ENCODE peak calls at places on chromosomes 6 and 20, in ten cellular contexts. O, B, U, P, Q, V, E, C, N and G are unnamed samples.

GRCh38 chr6:157368359-157369049 is 12.5 kb upstream of the ZDHHC14 start:
- DNase-seq in O (no peak), B (no peak), U (no peak), P (no peak), Q (no peak), V (no peak), E (no peak), C (no peak), N (no peak), G (no peak)

GRCh38 chr6:143940011-143940597 is 68.0 kb downstream of the PLAGL1 start:
- DNase-seq in O (no peak), B (peak; percentile 56), U (no peak), P (peak; percentile 64), Q (peak; percentile 46), V (no peak), E (no peak), C (peak; percentile 58), N (no peak), G (peak; percentile 35)

GRCh38 chr6:121896771-121897170 is 461.3 kb downstream of the GJA1 start:
- DNase-seq in O (no peak), B (no peak), U (no peak), P (no peak), Q (no peak), V (no peak), E (no peak), C (no peak), N (no peak), G (no peak)

GRCh38 chr20:3706774-3707507 is 5.5 kb downstream of the SIGLEC1 start:
- DNase-seq in O (no peak), B (peak; percentile 30), U (no peak), P (peak; percentile 21), Q (peak; percentile 51), V (peak; percentile 54), E (no peak), C (no peak), N (peak; percentile 88), G (no peak)

GRCh38 chr6:10617008-10617696 is 77.3 kb downstream of the C6orf52 start:
- DNase-seq in O (no peak), B (no peak), U (peak; percentile 40), P (no peak), Q (no peak), V (no peak), E (peak; percentile 81), C (no peak), N (no peak), G (no peak)

GRCh38 chr6:168565112-168565511 is 124.1 kb downstream of the SMOC2 start:
- DNase-seq in O (no peak), B (no peak), U (no peak), P (no peak), Q (no peak), V (no peak), E (no peak), C (no peak), N (no peak), G (no peak)

GRCh38 chr6:32703347-32703746 is 36.9 kb upstream of the HLA-DQB1 start:
- DNase-seq in O (no peak), B (no peak), U (no peak), P (no peak), Q (no peak), V (no peak), E (no peak), C (no peak), N (no peak), G (no peak)

GRCh38 chr6:151679081-151679480 is 128.4 kb upstream of the ESR1 start:
- DNase-seq in O (no peak), B (peak; percentile 97), U (no peak), P (peak; percentile 21), Q (peak; percentile 70), V (no peak), E (no peak), C (peak; percentile 54), N (peak; percentile 64), G (peak; percentile 91)

DNA sequence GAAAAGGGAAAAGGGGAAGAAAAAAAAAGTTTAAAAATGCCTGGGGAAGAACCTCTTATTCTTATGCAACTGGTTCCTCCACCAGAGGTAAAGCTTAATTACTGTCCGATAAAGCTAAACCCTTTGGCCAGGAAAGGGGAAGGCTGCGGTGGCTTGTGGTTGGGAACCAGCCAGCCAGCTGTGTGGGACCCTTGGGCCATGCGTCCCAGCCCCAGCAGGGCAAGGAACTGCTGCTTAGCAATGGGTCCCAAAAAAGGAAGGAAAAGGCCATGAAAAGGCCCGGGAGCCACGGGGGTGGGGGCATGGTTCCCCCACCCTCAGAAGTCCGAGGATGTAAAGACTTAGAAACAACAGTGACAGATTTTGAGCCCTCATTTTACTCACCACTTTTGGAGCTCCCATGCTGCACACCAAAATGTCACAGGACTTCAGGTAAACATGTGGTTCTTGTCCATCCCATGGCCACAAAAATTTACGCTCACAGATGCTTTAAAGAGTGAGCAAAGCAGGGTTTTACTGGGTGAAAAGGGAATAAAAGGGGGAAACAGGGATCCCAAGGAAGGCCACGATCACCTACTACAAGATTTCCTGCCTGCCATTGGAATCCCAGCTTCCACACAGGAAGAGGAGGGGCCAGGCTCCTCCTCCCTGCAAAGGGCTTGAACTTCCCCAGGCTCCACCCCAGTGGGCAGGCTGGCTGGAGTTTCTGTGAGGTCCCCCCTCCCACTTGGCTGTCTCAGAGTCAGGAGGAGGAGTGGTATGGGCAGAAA is 1234.7 kb upstream of the GJE1 start:
- DNase-seq in O (no peak), B (no peak), U (no peak), P (no peak), Q (no peak), V (peak; percentile 44), E (peak; percentile 59), C (no peak), N (no peak), G (no peak)
- H3K4me3 ChIP-seq in O (no peak overlapping the region), B (no peak overlapping the region), U (no peak overlapping the region), P (no peak overlapping the region), Q (peak overlapping the region; percentile 11), V (peak overlapping the region; percentile 9), E (peak overlapping the region; percentile 0), C (no peak overlapping the region), N (no peak overlapping the region), G (no peak overlapping the region)

GRCh38 chr20:61189534-61189933 is 62.5 kb upstream of the CDH4 start:
- DNase-seq in O (no peak), B (no peak), U (no peak), P (no peak), Q (no peak), V (no peak), E (no peak), C (no peak), N (no peak), G (no peak)

GRCh38 chr20:61186771-61187170 is 65.3 kb upstream of the CDH4 start:
- DNase-seq in O (no peak), B (peak; percentile 35), U (no peak), P (peak; percentile 13), Q (peak; percentile 16), V (no peak), E (no peak), C (peak; percentile 33), N (no peak), G (no peak)

GRCh38 chr20:61184194-61184593 is 67.9 kb upstream of the CDH4 start:
- DNase-seq in O (no peak), B (no peak), U (no peak), P (no peak), Q (no peak), V (no peak), E (no peak), C (no peak), N (no peak), G (no peak)

GRCh38 chr20:61185181-61185580 is 66.9 kb upstream of the CDH4 start:
- DNase-seq in O (no peak), B (no peak), U (no peak), P (no peak), Q (no peak), V (no peak), E (no peak), C (no peak), N (no peak), G (no peak)

DNA sequence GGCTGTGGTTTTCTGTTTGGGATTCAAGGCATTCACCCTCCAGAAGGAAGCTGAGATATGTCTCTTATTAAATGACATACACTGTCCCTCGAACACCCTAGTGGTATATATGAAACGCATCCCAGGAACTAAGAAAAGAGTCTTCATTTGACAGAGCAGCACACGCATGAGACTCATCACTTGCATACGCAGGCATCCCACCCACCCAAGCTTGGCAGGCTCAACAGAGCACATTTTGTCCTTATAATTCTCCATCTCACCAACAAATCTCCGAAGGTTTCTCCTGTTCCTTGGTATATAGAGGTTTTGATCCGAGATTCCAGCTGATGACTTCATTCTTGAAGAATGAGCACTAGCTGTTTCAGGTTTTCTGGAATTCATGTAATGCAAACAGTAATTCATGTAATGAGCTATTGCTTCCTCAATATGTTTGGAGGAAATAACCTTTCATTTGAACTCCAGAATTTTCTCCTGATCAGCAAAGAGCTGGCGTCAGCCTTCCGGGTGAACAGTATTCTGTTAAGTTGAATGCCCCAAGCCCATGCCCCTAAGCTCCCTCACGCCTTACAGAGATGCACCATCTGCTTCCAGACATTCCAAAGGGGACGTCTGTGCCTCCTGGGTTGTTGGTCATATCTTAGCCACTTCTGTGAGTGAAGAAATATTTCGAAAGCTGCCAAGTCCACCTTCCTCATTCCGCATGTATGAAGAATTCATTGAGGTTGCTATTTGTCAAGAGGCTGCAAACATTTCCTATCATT is 66.0 kb upstream of the CDH4 start:
- DNase-seq in O (no peak), B (peak; percentile 98), U (no peak), P (peak; percentile 76), Q (peak; percentile 82), V (no peak), E (no peak), C (peak; percentile 90), N (no peak), G (peak; percentile 87)
- TF ChIP-seq CTCF in O (no peak), B (peak; percentile 20), U (no peak), P (peak; percentile 5), Q (no peak), V (no peak), E (no peak), C (no peak), N (no peak), G (no peak)

GRCh38 chr6:16414205-16414604 is 175.8 kb downstream of the GMPR start:
- DNase-seq in O (no peak), B (no peak), U (no peak), P (peak; percentile 38), Q (peak; percentile 44), V (no peak), E (no peak), C (peak; percentile 41), N (no peak), G (no peak)
- H3K4me3 ChIP-seq in O (no peak overlapping the region), B (no peak overlapping the region), U (no peak overlapping the region), P (no peak overlapping the region), Q (no peak overlapping the region), V (no peak overlapping the region), E (no peak overlapping the region), C (no peak overlapping the region), N (no peak overlapping the region), G (no peak overlapping the region)

DNA sequence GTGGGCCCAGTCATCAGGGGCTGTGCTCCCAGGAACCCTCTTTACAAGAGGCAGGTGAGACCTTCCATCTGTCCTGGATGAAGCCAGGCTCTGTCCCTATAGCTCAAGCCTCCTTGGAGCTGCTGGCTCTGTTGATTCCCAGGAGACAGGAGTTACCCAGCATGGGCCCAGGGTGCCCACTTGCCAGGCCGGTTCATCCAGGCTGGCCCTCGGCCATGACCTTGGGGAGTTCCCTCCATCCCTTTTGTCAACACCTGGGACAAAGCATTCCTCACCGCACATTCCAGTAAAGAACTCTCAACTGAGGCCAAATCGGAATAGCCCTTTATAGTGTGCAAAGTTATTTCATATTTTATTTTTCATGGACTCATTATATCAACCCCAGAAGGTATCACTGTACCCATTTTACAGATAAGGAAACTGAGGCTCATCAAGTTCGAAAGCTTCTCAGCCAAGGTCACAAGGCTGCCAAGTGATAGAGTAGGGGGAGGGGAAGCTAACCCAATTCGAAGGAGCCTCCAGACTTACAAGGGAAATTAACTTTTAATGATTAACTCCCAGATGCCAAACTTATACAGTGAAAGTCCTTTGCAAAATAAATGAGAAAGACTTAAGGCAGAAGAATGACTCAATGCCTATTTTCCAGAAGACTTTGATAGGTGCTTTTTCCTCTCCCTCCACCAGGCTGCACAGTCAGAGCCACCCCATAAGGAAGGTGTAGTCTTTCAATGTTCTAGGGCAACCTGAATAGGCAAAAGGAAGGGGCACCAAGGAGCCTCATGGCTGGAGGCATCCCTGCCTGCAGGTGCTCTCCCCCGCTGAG is 18.5 kb downstream of the SDC4 start:
- DNase-seq in O (no peak), B (no peak), U (no peak), P (no peak), Q (no peak), V (no peak), E (no peak), C (no peak), N (peak; percentile 28), G (no peak)
- TF ChIP-seq CTCF in O (no peak), B (no peak), U (no peak), P (no peak), Q (no peak), V (no peak), E (no peak), C (no peak), N (no peak), G (no peak)